ENCODE peak calls at places on chromosomes 16 and 17, in four cellular contexts. Y, F, B and K are unnamed samples.

GRCh38 chr17:42405963-42406495 is 17.0 kb downstream of the CAVIN1 start:
- DNase-seq in Y (no peak), F (peak; percentile 83), B (no peak), K (no peak)

GRCh38 chr16:68090109-68090508 is 4.9 kb downstream of the NFATC3 start:
- DNase-seq in Y (no peak), F (no peak), B (no peak), K (no peak)

GRCh38 chr16:69503244-69503643 is 62.5 kb upstream of the NFAT5 start:
- DNase-seq in Y (no peak), F (no peak), B (no peak), K (no peak)

GRCh38 chr16:73521499-73521898 is 473.6 kb upstream of the ZFHX3 start:
- DNase-seq in Y (no peak), F (no peak), B (no peak), K (no peak)

GRCh38 chr16:50719401-50720337 is 22.2 kb upstream of the CYLD start:
- DNase-seq in Y (no peak), F (peak; percentile 23), B (no peak), K (no peak)

GRCh38 chr16:5020551-5020950 is 13.2 kb downstream of the NAGPA start:
- DNase-seq in Y (no peak), F (no peak), B (no peak), K (no peak)

GRCh38 chr16:4693956-4694663 is 748 bp downstream of the NUDT16L1 start:
- DNase-seq in Y (no peak), F (peak; percentile 44), B (peak; percentile 8), K (no peak)

GRCh38 chr17:56681561-56682266 is 88.2 kb downstream of the NOG start:
- DNase-seq in Y (peak; percentile 93), F (peak; percentile 17), B (peak; percentile 87), K (no peak)

GRCh38 chr17:59853168-59853918 is 39.4 kb downstream of the TUBD1 start:
- DNase-seq in Y (peak; percentile 100), F (peak; percentile 44), B (peak; percentile 97), K (peak; percentile 31)

GRCh38 chr17:7651097-7651958 is 602 bp downstream of the ATP1B2 start:
- DNase-seq in Y (no peak), F (no peak), B (no peak), K (no peak)

GRCh38 chr16:85910073-85910853 is 11.3 kb downstream of the IRF8 start:
- DNase-seq in Y (no peak), F (no peak), B (no peak), K (no peak)

GRCh38 chr16:69870761-69871160 is 80.4 kb upstream of the CLEC18A start:
- DNase-seq in Y (peak; percentile 58), F (no peak), B (no peak), K (no peak)

GRCh38 chr17:56114469-56114868 is 38.8 kb upstream of the ANKFN1 start:
- DNase-seq in Y (no peak), F (no peak), B (no peak), K (no peak)

GRCh38 chr16:66459878-66460277 is 32.8 kb downstream of the BEAN1 start:
- DNase-seq in Y (no peak), F (no peak), B (no peak), K (no peak)

GRCh38 chr16:54633943-54634362 is 296.7 kb upstream of the IRX5 start:
- DNase-seq in Y (peak; percentile 36), F (no peak), B (no peak), K (no peak)

GRCh38 chr17:34412965-34413441 is 50.0 kb upstream of the CCL1 start:
- DNase-seq in Y (peak; percentile 29), F (no peak), B (no peak), K (no peak)

GRCh38 chr17:49879505-49879904 is 31.6 kb upstream of the TAC4 start:
- DNase-seq in Y (no peak), F (no peak), B (no peak), K (no peak)

GRCh38 chr16:5326395-5326794 is 228.8 kb upstream of the EEF2KMT start:
- DNase-seq in Y (no peak), F (no peak), B (no peak), K (no peak)

GRCh38 chr16:51116353-51116752 is 34.7 kb downstream of the SALL1 start:
- DNase-seq in Y (no peak), F (no peak), B (no peak), K (no peak)

GRCh38 chr17:33667671-33668070 is 374.6 kb upstream of the ASIC2 start:
- DNase-seq in Y (no peak), F (no peak), B (no peak), K (no peak)

GRCh38 chr16:30185141-30185682 is 1.8 kb downstream of the CORO1A start:
- DNase-seq in Y (no peak), F (no peak), B (no peak), K (no peak)

GRCh38 chr17:39938140-39938869 is 10.8 kb downstream of the LRRC3C start:
- DNase-seq in Y (no peak), F (no peak), B (no peak), K (no peak)

GRCh38 chr17:80469667-80470066 is 6.7 kb downstream of the NPTX1 start:
- DNase-seq in Y (no peak), F (no peak), B (no peak), K (no peak)

GRCh38 chr17:63349478-63350000 is 96.6 kb downstream of the CYB561 start:
- DNase-seq in Y (no peak), F (no peak), B (no peak), K (peak; percentile 70)

GRCh38 chr17:42660692-42661345 is 1.7 kb downstream of the TUBG2 start:
- DNase-seq in Y (no peak), F (no peak), B (no peak), K (no peak)

GRCh38 chr17:29583324-29584248 is 5.9 kb downstream of the GIT1 start:
- DNase-seq in Y (peak; percentile 94), F (no peak), B (no peak), K (no peak)

GRCh38 chr17:13544292-13544691 is 57.4 kb downstream of the HS3ST3A1 start:
- DNase-seq in Y (peak; percentile 26), F (no peak), B (peak; percentile 93), K (peak; percentile 71)

GRCh38 chr17:16013943-16014407 is 14.4 kb downstream of the TTC19 start:
- DNase-seq in Y (peak; percentile 84), F (no peak), B (peak; percentile 59), K (no peak)

GRCh38 chr17:40456396-40456951 is 13.2 kb downstream of the IGFBP4 start:
- DNase-seq in Y (no peak), F (no peak), B (no peak), K (no peak)

GRCh38 chr16:50671644-50672260 is 9.4 kb downstream of the SNX20 start:
- DNase-seq in Y (peak; percentile 22), F (peak; percentile 50), B (no peak), K (no peak)

GRCh38 chr17:72126575-72127486 is 6.0 kb downstream of the SOX9 start:
- DNase-seq in Y (peak; percentile 80), F (no peak), B (no peak), K (no peak)

GRCh38 chr16:5065368-5065767 is 388 bp downstream of the C16orf89 start:
- DNase-seq in Y (no peak), F (no peak), B (no peak), K (no peak)

GRCh38 chr17:36849871-36850348 is 87.4 kb upstream of the LHX1 start:
- DNase-seq in Y (peak; percentile 84), F (no peak), B (no peak), K (no peak)

GRCh38 chr16:50244140-50244503 is 22.2 kb upstream of the ADCY7 start:
- DNase-seq in Y (peak; percentile 62), F (no peak), B (no peak), K (no peak)

GRCh38 chr17:79079421-79080200 is 5.0 kb downstream of the ENGASE start:
- DNase-seq in Y (no peak), F (no peak), B (no peak), K (no peak)

GRCh38 chr17:44636562-44636961 is 19.7 kb upstream of the MEIOC start:
- DNase-seq in Y (peak; percentile 45), F (no peak), B (peak; percentile 26), K (no peak)

GRCh38 chr16:90081606-90081970 is 4.5 kb upstream of the PRDM7 start:
- DNase-seq in Y (no peak), F (no peak), B (no peak), K (no peak)

GRCh38 chr17:78572277-78573205 is 4.7 kb downstream of the DNAH17 start:
- DNase-seq in Y (no peak), F (no peak), B (no peak), K (no peak)

DNA sequence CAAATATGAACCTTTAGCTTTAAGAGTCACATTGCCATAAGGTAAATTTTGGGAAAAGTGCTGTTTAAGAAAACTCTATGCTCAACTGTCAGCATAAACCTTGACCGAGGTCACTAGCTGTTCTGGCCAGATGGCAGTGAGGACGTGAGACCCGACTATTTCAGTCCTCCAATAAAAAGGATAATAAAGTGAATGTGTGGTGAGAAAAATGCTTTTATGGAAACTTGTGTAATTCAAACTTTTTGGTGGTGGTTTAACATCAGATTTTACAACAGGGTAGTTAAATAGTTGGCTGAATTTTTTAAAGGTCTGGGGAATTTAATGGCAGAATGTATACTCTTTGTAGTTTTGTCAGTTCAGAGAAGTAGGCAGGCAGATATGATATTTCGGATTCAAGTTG is 391.1 kb downstream of the PMP22 start:
- DNase-seq in Y (no peak), F (no peak), B (no peak), K (no peak)
- TF ChIP-seq CTCF in Y (no peak), F (no peak), B (no peak), K (no peak)

DNA sequence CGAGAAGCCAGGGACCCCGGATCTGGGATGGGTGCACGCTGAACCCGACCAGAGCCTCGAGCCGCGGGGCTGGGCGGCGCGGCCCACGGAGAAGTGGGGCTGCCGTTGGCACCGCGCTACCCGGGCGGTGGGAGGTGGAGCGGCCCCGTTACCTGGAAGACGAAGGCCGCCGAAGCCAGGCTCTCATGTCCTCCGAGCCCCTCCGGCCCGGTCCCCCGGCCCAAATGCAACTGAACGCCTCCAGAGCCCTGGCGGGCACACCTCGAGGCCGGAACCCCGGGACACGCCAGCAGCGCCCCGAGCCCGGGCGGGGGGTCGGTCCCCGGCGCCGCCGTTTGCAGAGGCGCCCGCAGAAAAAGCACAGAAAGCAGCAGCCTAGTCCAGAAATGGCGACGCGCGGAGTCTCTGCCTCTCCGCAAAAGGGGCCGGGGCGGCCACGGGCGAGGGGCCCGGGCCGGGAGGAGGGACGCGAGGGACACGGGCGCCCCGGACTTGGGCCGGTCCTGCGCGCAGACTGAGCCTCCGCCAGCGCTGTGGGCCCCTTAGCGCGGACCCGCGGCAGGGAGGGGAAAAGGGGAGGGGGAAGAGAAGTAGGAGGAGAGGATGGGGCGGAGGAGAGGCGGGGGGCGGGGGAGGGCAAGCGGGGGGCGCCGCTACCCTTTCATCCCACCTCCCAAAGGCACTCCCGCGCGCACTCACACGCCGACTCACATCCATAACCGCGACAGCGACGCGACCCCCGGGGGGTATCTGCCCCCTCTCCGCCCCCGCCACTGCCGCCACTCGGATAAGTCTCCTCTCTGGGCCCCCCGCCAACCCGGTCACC is 1.4 kb downstream of the AXIN2 start:
- DNase-seq in Y (no peak), F (peak; percentile 42), B (no peak), K (no peak)
- TF ChIP-seq CTCF in Y (no peak), F (no peak), B (no peak), K (no peak)

GRCh38 chr17:9707917-9708316 is 62.6 kb downstream of the USP43 start:
- DNase-seq in Y (no peak), F (no peak), B (no peak), K (no peak)
- TF ChIP-seq CTCF in Y (no peak), F (no peak), B (no peak), K (no peak)

GRCh38 chr16:81938331-81939163 is 72.7 kb downstream of the SDR42E1 start:
- DNase-seq in Y (peak; percentile 45), F (no peak), B (no peak), K (no peak)
- TF ChIP-seq CTCF in Y (no peak), F (no peak), B (no peak), K (no peak)

GRCh38 chr16:71214771-71215381 is 15.6 kb downstream of the HYDIN start:
- DNase-seq in Y (peak; percentile 37), F (no peak), B (no peak), K (no peak)
- TF ChIP-seq CTCF in Y (peak; percentile 17), F (no peak), B (no peak), K (no peak)